ENCODE peak calls at places on chromosomes 2 and 18, in nine cellular contexts. A is neural progenitor cell, C is psoas muscle, W is astrocyte of the spinal cord, K is breast epithelium, P is HCT116, L is thoracic aorta, Z is ovary, F is colonic mucosa. X is an unnamed sample.

GRCh38 chr2:69762513-69763494 is 20.9 kb downstream of the ANXA4 start:
- DNase-seq in A (no peak), C (no peak), W (no peak), K (no peak), P (no peak), L (no peak), Z (no peak), F (no peak), X (peak)

GRCh38 chr2:199439094-199439493 is 18.6 kb downstream of the SATB2 start:
- DNase-seq in A (peak), C (no peak), W (no peak), K (no peak), P (no peak), L (no peak), Z (no peak), F (no peak), X (no peak)

GRCh38 chr2:232887171-232887850 is 17.2 kb downstream of the SNORC start:
- DNase-seq in A (peak), C (no peak), W (no peak), K (peak), P (no peak), L (no peak), Z (peak), F (peak), X (no peak)

GRCh38 chr2:30368258-30368657 is 78.8 kb upstream of the LCLAT1 start:
- DNase-seq in A (no peak), C (peak), W (peak), K (no peak), P (no peak), L (no peak), Z (no peak), F (no peak), X (no peak)

GRCh38 chr2:44652701-44653100 is 288.8 kb upstream of the SIX3 start:
- DNase-seq in A (peak), C (no peak), W (no peak), K (no peak), P (no peak), L (no peak), Z (no peak), F (no peak), X (no peak)

GRCh38 chr2:11145350-11145749 is 9.9 kb upstream of the SLC66A3 start:
- DNase-seq in A (no peak), C (no peak), W (no peak), K (no peak), P (no peak), L (no peak), Z (no peak), F (no peak), X (no peak)

GRCh38 chr18:35345460-35345921 is 1.3 kb upstream of the ZNF24 start:
- DNase-seq in A (peak), C (no peak), W (no peak), K (no peak), P (no peak), L (no peak), Z (no peak), F (no peak), X (no peak)

GRCh38 chr2:208906330-208906729 is 499.7 kb downstream of the PTH2R start:
- DNase-seq in A (no peak), C (no peak), W (no peak), K (no peak), P (no peak), L (no peak), Z (no peak), F (no peak), X (no peak)

GRCh38 chr2:60480089-60480773 is 73.2 kb downstream of the BCL11A start:
- DNase-seq in A (no peak), C (no peak), W (no peak), K (no peak), P (no peak), L (no peak), Z (no peak), F (peak), X (peak)

GRCh38 chr2:98730851-98731708 is at the start of gene MGAT4A:
- DNase-seq in A (peak), C (peak), W (no peak), K (peak), P (no peak), L (no peak), Z (peak), F (peak), X (peak)

GRCh38 chr2:146634256-146635068 is 1210.4 kb upstream of the ACVR2A start:
- DNase-seq in A (no peak), C (no peak), W (peak), K (no peak), P (peak), L (no peak), Z (no peak), F (no peak), X (no peak)

GRCh38 chr2:172710584-172711024 is 25.0 kb upstream of the RAPGEF4 start:
- DNase-seq in A (peak), C (no peak), W (peak), K (no peak), P (no peak), L (no peak), Z (peak), F (peak), X (peak)

GRCh38 chr18:12255626-12256026 is 1.5 kb downstream of the CIDEA start:
- DNase-seq in A (peak), C (no peak), W (no peak), K (no peak), P (peak), L (no peak), Z (no peak), F (no peak), X (no peak)

GRCh38 chr2:56263876-56264275 is 80.1 kb downstream of the CCDC85A start:
- DNase-seq in A (no peak), C (no peak), W (no peak), K (no peak), P (no peak), L (no peak), Z (no peak), F (no peak), X (no peak)

GRCh38 chr2:141055526-141055925 is 1075.3 kb downstream of the LRP1B start:
- DNase-seq in A (no peak), C (no peak), W (peak), K (no peak), P (no peak), L (no peak), Z (no peak), F (no peak), X (no peak)

GRCh38 chr2:30716117-30716900 is 90.9 kb downstream of the CAPN13 start:
- DNase-seq in A (no peak), C (no peak), W (no peak), K (no peak), P (no peak), L (no peak), Z (no peak), F (peak), X (no peak)

GRCh38 chr2:31397099-31397498 is 17.4 kb downstream of the XDH start:
- DNase-seq in A (no peak), C (peak), W (no peak), K (no peak), P (no peak), L (no peak), Z (no peak), F (no peak), X (no peak)

GRCh38 chr2:156405586-156405985 is 30.6 kb upstream of the GPD2 start:
- DNase-seq in A (no peak), C (peak), W (no peak), K (no peak), P (no peak), L (no peak), Z (peak), F (no peak), X (peak)

GRCh38 chr2:108968619-108969018 is 20.4 kb downstream of the EDAR start:
- DNase-seq in A (no peak), C (no peak), W (no peak), K (no peak), P (no peak), L (no peak), Z (no peak), F (peak), X (no peak)

GRCh38 chr2:159129301-159129700 is 157.2 kb downstream of the WDSUB1 start:
- DNase-seq in A (no peak), C (no peak), W (no peak), K (no peak), P (no peak), L (no peak), Z (no peak), F (no peak), X (no peak)

GRCh38 chr2:101415220-101415619 is 27.9 kb upstream of the CREG2 start:
- DNase-seq in A (no peak), C (no peak), W (no peak), K (no peak), P (no peak), L (no peak), Z (no peak), F (no peak), X (no peak)

DNA sequence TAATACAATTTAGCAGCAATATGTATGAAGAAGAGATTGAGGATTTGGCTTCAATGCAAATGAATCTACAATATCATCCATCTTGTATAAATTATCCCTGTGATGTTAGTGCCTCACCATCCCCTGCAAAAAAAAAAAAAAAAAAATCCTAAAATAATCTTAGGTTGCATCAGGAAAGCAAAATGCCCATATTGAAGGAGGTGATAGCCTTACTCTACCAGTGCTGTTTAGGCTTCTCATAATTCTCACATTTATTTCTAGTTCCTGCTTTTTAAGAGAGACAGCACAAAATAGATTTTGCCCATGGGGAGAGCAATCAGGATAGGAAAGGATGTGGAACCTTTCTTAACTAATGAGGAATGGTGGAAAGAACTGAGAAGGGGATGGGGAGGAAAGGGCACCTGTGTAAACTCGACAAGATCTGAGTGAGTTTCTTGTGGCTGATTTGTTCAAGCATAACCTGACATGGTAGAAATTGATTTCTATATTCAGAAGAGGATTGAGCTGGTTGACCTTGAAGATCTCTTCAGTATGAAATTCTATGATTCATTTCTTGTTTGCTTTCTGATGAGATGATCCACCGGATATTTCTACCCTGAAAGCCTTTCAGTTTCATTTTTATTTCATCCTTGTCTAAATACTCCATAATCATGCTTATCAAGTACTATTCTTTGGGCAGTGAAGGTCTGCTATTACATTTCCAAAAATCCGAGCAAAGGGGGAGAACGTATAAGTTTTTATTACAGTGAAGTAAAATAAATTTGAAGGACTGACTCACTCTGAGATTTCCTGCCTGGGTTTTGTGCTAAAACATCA is 391.2 kb downstream of the PTPRM start:
- DNase-seq in A (no peak), C (no peak), W (peak), K (no peak), P (no peak), L (no peak), Z (no peak), F (no peak), X (no peak)
- H3K4me3 ChIP-seq in A (no peak), C (no peak), W (no peak), K (no peak), P (no peak), L (peak), Z (no peak), F (no peak), X (no peak)

GRCh38 chr18:36355511-36355910 is 58.0 kb downstream of the FHOD3 start:
- DNase-seq in A (no peak), C (no peak), W (no peak), K (no peak), P (no peak), L (no peak), Z (no peak), F (no peak), X (no peak)
- H3K4me3 ChIP-seq in A (no peak), C (no peak), W (no peak), K (no peak), P (no peak), L (no peak), Z (no peak), F (no peak), X (no peak)

GRCh38 chr18:3261393-3262233 is at the start of gene MYL12B:
- DNase-seq in A (peak), C (peak), W (peak), K (peak), P (peak), L (no peak), Z (peak), F (peak), X (peak)
- H3K4me3 ChIP-seq in A (peak), C (peak), W (peak), K (peak), P (peak), L (peak), Z (peak), F (peak), X (peak)

DNA sequence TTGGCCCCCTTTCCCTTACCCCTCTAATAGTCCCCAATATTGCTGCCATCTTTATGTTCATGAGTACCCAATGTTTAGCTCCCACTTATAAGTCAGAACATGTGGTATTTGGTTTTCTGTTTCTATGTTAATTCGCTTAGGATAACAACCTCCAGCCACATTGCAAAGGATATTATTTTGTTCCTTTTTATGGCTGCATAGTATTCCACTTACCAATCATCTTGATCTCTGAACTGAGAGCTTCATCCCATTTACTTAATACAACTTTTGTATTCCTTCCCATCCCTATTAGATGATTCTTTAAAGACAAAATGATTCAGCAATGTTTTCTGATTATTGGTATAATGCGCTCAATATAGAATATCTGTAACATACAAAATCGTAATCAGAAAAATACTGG is 36.7 kb downstream of the ARL5A start:
- DNase-seq in A (no peak), C (no peak), W (no peak), K (no peak), P (no peak), L (no peak), Z (no peak), F (no peak), X (no peak)
- H3K4me3 ChIP-seq in A (no peak), C (no peak), W (no peak), K (no peak), P (no peak), L (no peak), Z (no peak), F (no peak), X (no peak)

DNA sequence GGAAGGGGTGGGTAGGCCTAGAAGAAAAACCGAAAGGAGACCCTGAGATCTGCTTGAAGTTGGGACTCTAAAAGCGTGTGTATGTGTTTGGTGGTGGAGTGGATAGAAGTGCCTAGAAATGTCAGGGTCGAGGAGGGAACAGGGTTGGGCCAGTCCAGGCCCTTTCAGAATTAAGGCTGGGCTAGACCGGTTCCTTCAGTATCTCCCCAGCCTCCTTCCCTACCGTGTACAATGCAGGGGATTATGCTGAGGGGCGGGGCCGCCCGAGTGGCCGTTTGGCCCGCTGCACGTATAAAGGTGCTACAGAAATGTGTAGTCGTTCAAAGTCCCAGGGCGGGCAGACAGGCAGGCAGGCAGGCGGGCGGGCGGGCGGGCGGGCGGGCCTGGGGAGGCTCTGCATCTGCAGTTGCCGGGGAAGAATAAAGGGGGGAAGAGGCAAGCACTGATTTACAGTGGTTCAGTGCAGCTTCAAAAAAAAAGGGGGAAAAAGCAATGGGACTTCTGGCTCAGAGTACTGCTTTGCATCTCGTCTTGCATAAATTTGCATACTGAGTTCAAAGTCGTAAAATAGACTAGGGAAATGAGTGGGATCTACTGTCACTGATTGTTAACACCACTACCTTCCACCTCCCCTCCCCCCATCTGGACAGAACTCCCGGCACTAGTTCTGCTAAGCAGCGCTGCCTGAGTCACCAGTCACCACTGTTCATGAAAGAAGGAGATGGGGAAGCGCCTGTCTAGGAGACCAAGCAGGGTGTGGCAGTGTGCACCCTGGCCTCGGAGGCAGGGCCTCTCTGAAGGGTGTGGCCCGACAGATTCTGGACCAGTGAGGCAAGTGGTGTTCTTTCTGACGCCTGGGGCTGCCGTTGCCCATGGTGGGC is 3.6 kb downstream of the IGFBP2 start:
- DNase-seq in A (peak), C (no peak), W (peak), K (no peak), P (peak), L (no peak), Z (no peak), F (peak), X (peak)
- H3K4me3 ChIP-seq in A (peak), C (no peak), W (peak), K (no peak), P (peak), L (peak), Z (no peak), F (no peak), X (no peak)

GRCh38 chr18:79679552-79680099 is at the start of gene CTDP1:
- DNase-seq in A (peak), C (peak), W (peak), K (peak), P (peak), L (peak), Z (peak), F (peak), X (peak)

GRCh38 chr18:79678665-79679551 is 695 bp upstream of the CTDP1 start:
- DNase-seq in A (peak), C (peak), W (peak), K (peak), P (peak), L (peak), Z (peak), F (peak), X (peak)

GRCh38 chr18:79677221-79677620 is 2.4 kb upstream of the CTDP1 start:
- DNase-seq in A (no peak), C (no peak), W (no peak), K (no peak), P (no peak), L (no peak), Z (no peak), F (no peak), X (no peak)

GRCh38 chr18:79680100-79680879 is 687 bp downstream of the CTDP1 start:
- DNase-seq in A (peak), C (peak), W (peak), K (no peak), P (no peak), L (no peak), Z (no peak), F (peak), X (no peak)

DNA sequence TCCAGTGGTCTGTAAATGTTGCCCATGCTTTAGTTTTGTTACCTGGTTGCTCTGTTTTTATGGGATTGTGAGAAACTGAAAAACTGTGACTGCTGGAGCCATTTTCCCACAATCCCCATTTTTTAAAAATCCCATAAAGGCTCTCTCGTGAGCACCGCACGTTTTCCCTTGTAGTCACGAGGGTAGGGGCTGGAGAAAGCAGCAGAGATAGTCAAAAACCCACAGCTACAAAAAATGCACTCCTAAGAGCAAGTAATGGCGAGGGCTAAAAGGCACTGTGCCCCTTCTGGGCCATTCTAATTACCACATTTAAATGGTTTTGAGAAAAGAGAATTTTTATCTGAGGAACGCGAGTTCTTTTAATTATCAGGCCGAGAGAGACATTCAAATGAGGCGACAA is 1.8 kb upstream of the CTDP1 start:
- DNase-seq in A (no peak), C (no peak), W (no peak), K (no peak), P (no peak), L (no peak), Z (no peak), F (no peak), X (no peak)
- H3K4me3 ChIP-seq in A (peak), C (peak), W (no peak), K (no peak), P (peak), L (no peak), Z (no peak), F (no peak), X (peak)

GRCh38 chr2:46335404-46335965 is 38.3 kb downstream of the EPAS1 start:
- DNase-seq in A (peak), C (peak), W (peak), K (no peak), P (no peak), L (no peak), Z (peak), F (peak), X (peak)
- H3K4me3 ChIP-seq in A (peak), C (peak), W (no peak), K (peak), P (no peak), L (peak), Z (peak), F (peak), X (peak)

GRCh38 chr2:121965666-121966065 is 210.2 kb downstream of the TSN start:
- DNase-seq in A (no peak), C (no peak), W (no peak), K (no peak), P (no peak), L (no peak), Z (no peak), F (no peak), X (no peak)

GRCh38 chr2:121972203-121972602 is 216.8 kb downstream of the TSN start:
- DNase-seq in A (peak), C (no peak), W (no peak), K (no peak), P (no peak), L (no peak), Z (no peak), F (no peak), X (no peak)

GRCh38 chr2:121969155-121969554 is 213.7 kb downstream of the TSN start:
- DNase-seq in A (no peak), C (peak), W (no peak), K (no peak), P (no peak), L (no peak), Z (peak), F (no peak), X (no peak)

GRCh38 chr2:121966663-121967062 is 211.2 kb downstream of the TSN start:
- DNase-seq in A (no peak), C (no peak), W (no peak), K (no peak), P (no peak), L (no peak), Z (no peak), F (no peak), X (no peak)

GRCh38 chr2:121969766-121970639 is 214.6 kb downstream of the TSN start:
- DNase-seq in A (no peak), C (no peak), W (no peak), K (no peak), P (no peak), L (no peak), Z (no peak), F (no peak), X (no peak)
- H3K4me3 ChIP-seq in A (no peak), C (no peak), W (no peak), K (no peak), P (no peak), L (peak), Z (no peak), F (no peak), X (no peak)

X was measured in Caco-2.